ENCODE peak calls at places on chromosomes 4 and X, in four cellular contexts. X is HCT116, P is IMR-90, S is HepG2. Y is an unnamed sample.

GRCh38 chr4:154743683-154744340 is at the start of gene LRAT:
- DNase-seq in X (peak), P (no peak), S (no peak), Y (peak)

GRCh38 chr4:17313194-17313593 is 198.7 kb downstream of the QDPR start:
- DNase-seq in X (no peak), P (no peak), S (no peak), Y (no peak)

GRCh38 chr4:124710253-124710849 is 2.2 kb downstream of the ANKRD50 start:
- DNase-seq in X (no peak), P (peak), S (no peak), Y (no peak)

GRCh38 chrX:140132937-140133336 is 167.6 kb upstream of the CXorf66 start:
- DNase-seq in X (no peak), P (no peak), S (no peak), Y (no peak)

GRCh38 chrX:98068210-98068609 is 1184.5 kb downstream of the RPA4 start:
- DNase-seq in X (no peak), P (no peak), S (no peak), Y (no peak)

GRCh38 chr4:6470502-6471302 is 1.7 kb downstream of the PPP2R2C start:
- DNase-seq in X (no peak), P (peak), S (no peak), Y (peak)

GRCh38 chr4:175215208-175215607 is 297.1 kb downstream of the ADAM29 start:
- DNase-seq in X (no peak), P (no peak), S (no peak), Y (no peak)

GRCh38 chr4:53105313-53105712 is 243.2 kb downstream of the RASL11B start:
- DNase-seq in X (no peak), P (no peak), S (peak), Y (no peak)

GRCh38 chr4:2469192-2469984 is 482 bp downstream of the RNF4 start:
- DNase-seq in X (no peak), P (peak), S (no peak), Y (peak)

GRCh38 chrX:48648299-48648698 is 35.3 kb upstream of the WAS start:
- DNase-seq in X (no peak), P (peak), S (peak), Y (peak)

GRCh38 chr4:48565362-48566083 is 75.5 kb downstream of the ZAR1 start:
- DNase-seq in X (no peak), P (no peak), S (no peak), Y (no peak)

GRCh38 chrX:49879656-49880277 is 483 bp downstream of the USP27X start:
- DNase-seq in X (no peak), P (peak), S (no peak), Y (peak)

GRCh38 chr4:70721747-70722146 is at the start of gene RUFY3:
- DNase-seq in X (no peak), P (peak), S (no peak), Y (peak)

GRCh38 chrX:131083510-131084142 is 25.5 kb downstream of the ARHGAP36 start:
- DNase-seq in X (no peak), P (no peak), S (peak), Y (no peak)

GRCh38 chrX:16923157-16923556 is 23.3 kb upstream of the REPS2 start:
- DNase-seq in X (no peak), P (no peak), S (no peak), Y (no peak)

GRCh38 chrX:56564182-56564885 is 907 bp downstream of the UBQLN2 start:
- DNase-seq in X (no peak), P (peak), S (peak), Y (peak)

GRCh38 chrX:29528281-29528680 is 687.1 kb upstream of the MAGEB2 start:
- DNase-seq in X (no peak), P (no peak), S (no peak), Y (no peak)

GRCh38 chr4:72770708-72771107 is 201.7 kb upstream of the ADAMTS3 start:
- DNase-seq in X (no peak), P (no peak), S (no peak), Y (no peak)

GRCh38 chr4:108155373-108155772 is 13.4 kb downstream of the LEF1 start:
- DNase-seq in X (no peak), P (peak), S (no peak), Y (no peak)

GRCh38 chrX:29530520-29530919 is 684.8 kb upstream of the MAGEB2 start:
- DNase-seq in X (no peak), P (peak), S (no peak), Y (no peak)

GRCh38 chr4:11393551-11393950 is 35.1 kb downstream of the HS3ST1 start:
- DNase-seq in X (no peak), P (no peak), S (no peak), Y (no peak)

GRCh38 chr4:42371306-42372063 is 25.8 kb upstream of the SHISA3 start:
- DNase-seq in X (peak), P (peak), S (peak), Y (peak)

GRCh38 chr4:153156263-153156662 is 48.0 kb upstream of the TRIM2 start:
- DNase-seq in X (no peak), P (no peak), S (no peak), Y (no peak)

GRCh38 chrX:14899607-14900006 is 26.4 kb downstream of the MOSPD2 start:
- DNase-seq in X (peak), P (peak), S (no peak), Y (no peak)

DNA sequence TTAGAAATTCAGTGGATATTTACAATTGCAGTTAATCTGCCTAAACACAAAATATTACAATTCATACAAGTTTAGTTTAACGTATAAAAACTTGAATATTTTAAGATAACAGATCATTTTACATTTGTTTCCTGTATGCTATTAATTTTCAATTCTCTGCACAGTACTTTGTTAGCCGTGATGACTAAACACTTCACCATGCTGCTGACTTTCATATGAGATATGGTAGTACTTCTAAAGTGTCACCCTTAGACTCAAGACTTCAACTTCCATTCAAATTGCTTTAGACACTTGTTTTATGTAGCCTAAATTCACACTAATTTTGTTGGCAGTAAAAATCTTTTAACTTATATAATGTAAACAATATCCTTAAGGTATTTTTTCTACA is 1646.4 kb upstream of the ADGRL3 start:
- DNase-seq in X (no peak), P (no peak), S (no peak), Y (no peak)
- TF ChIP-seq RAD21 in X (no peak), P (no peak), S (no peak), Y (no peak)

GRCh38 chr4:38119663-38120374 is 159.6 kb downstream of the PTTG2 start:
- DNase-seq in X (no peak), P (peak), S (no peak), Y (peak)
- H2AFZ ChIP-seq in X (no peak), P (no peak), S (no peak), Y (no peak)

DNA sequence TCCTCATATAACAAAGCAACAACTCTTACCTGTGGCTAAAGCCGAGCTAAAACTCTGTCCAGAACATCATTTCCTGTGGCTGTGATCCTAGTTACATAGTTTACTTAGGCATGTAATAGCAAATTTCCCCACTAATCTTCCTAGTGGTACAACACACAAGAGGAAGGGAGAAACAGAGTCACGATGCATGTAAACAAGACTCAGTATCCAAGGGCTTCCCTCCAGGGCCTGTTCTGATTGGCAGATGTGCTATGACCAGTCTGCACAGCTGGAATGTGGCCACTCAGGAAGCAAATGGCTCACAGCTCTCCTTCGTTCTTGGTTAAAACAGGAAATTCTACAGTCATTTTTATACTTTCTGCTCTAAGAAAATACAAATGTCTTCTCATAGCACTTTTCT is 49.2 kb upstream of the PRSS48 start:
- DNase-seq in X (no peak), P (peak), S (no peak), Y (no peak)
- TF ChIP-seq RAD21 in X (no peak), P (no peak), S (no peak), Y (no peak)

DNA sequence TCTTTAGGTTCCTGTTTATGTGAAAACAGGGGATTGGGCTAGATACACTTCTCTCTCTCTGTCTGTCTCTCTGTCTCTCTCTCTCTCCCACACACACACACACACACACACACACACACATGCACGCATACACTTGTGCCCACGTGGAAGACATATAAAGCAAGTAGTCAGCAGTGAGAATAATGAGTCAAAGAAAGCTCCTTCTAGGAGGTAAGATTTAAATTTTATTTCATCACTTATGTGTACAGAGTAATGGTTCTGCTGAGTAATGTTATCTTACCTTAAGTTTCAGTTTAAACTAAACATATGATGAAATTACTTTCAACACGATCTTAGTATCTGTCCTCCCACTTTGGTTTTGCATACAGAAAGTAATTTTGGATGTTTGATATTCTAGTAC is 243.0 kb upstream of the TEX13A start:
- DNase-seq in X (no peak), P (no peak), S (no peak), Y (no peak)
- H2AFZ ChIP-seq in X (no peak), P (no peak), S (no peak), Y (no peak)